ENCODE peak calls at places on chromosomes 5 and 9, in five cellular contexts. W, F, G, X and S are unnamed samples.

GRCh38 chr5:100430268-100430900 is 104.8 kb upstream of the FAM174A start:
- DNase-seq in G (peak), W (peak), F (peak), X (peak), S (peak)

GRCh38 chr5:88858392-88858791 is 24.6 kb downstream of the MEF2C start:
- DNase-seq in W (no peak), F (no peak), G (no peak), X (no peak), S (no peak)

GRCh38 chr5:1642621-1643061 is 118.9 kb upstream of the LPCAT1 start:
- DNase-seq in X (no peak), F (no peak), G (no peak), W (no peak), S (no peak)

GRCh38 chr5:76788362-76788761 is 30.5 kb upstream of the F2RL1 start:
- DNase-seq in X (no peak), W (no peak), G (peak), F (no peak), S (peak)

GRCh38 chr5:170632985-170633234 is 129.1 kb downstream of the KCNIP1 start:
- DNase-seq in F (no peak), W (peak), X (peak), G (no peak), S (no peak)

GRCh38 chr5:142857405-142857804 is 87.2 kb downstream of the ARHGAP26 start:
- DNase-seq in F (peak), W (no peak), X (no peak), G (no peak), S (peak)

GRCh38 chr5:115455241-115455640 is 89.3 kb downstream of the FEM1C start:
- DNase-seq in F (peak), G (no peak), W (no peak), X (peak), S (peak)

GRCh38 chr5:35736280-35736679 is 118.6 kb downstream of the SPEF2 start:
- DNase-seq in W (no peak), X (no peak), F (no peak), G (no peak), S (no peak)

GRCh38 chr5:160852049-160852448 is at the start of gene ATP10B:
- DNase-seq in G (no peak), W (no peak), F (no peak), X (no peak), S (no peak)

GRCh38 chr5:5688194-5688924 is 265.9 kb downstream of the ICE1 start:
- DNase-seq in G (no peak), F (no peak), W (no peak), X (no peak), S (no peak)

GRCh38 chr5:82538339-82539034 is 260.3 kb upstream of the RPS23 start:
- DNase-seq in X (no peak), G (no peak), F (no peak), W (no peak), S (peak)

GRCh38 chr5:1931590-1932138 is 48.9 kb upstream of the IRX4 start:
- DNase-seq in X (no peak), W (peak), G (no peak), F (no peak), S (no peak)

GRCh38 chr5:30808996-30809395 is 384.5 kb upstream of the CDH6 start:
- DNase-seq in G (no peak), F (no peak), X (peak), W (no peak), S (no peak)

GRCh38 chr5:172496671-172497371 is 42.5 kb upstream of the SH3PXD2B start:
- DNase-seq in W (peak), X (peak), F (no peak), G (no peak), S (peak)

GRCh38 chr5:145921211-145921610 is 15.2 kb upstream of the SH3RF2 start:
- DNase-seq in W (no peak), G (no peak), X (no peak), F (no peak), S (no peak)

GRCh38 chr5:3100921-3101551 is 349.6 kb upstream of the IRX2 start:
- DNase-seq in W (no peak), G (no peak), F (no peak), X (no peak), S (no peak)

GRCh38 chr9:116145036-116145435 is 8.6 kb upstream of the PAPPA start:
- DNase-seq in X (no peak), G (no peak), F (no peak), W (no peak), S (no peak)

GRCh38 chr9:106478312-106479099 is 384.5 kb upstream of the ZNF462 start:
- DNase-seq in W (no peak), F (no peak), X (no peak), G (no peak), S (no peak)

GRCh38 chr9:17777465-17777864 is 198.6 kb downstream of the SH3GL2 start:
- DNase-seq in W (no peak), X (no peak), F (no peak), G (no peak), S (no peak)

GRCh38 chr9:83472764-83473163 is 65.4 kb downstream of the FRMD3 start:
- DNase-seq in F (no peak), X (peak), W (no peak), G (no peak), S (no peak)

GRCh38 chr5:3740546-3741371 is 145.1 kb downstream of the IRX1 start:
- DNase-seq in G (no peak), W (no peak), F (peak), X (no peak), S (no peak)

GRCh38 chr9:133274236-133275104 is 531 bp downstream of the ABO start:
- DNase-seq in F (no peak), W (no peak), G (no peak), X (no peak), S (no peak)

GRCh38 chr5:112381521-112381920 is 37.6 kb downstream of the EPB41L4A start:
- DNase-seq in G (no peak), X (no peak), F (no peak), W (no peak), S (no peak)

GRCh38 chr9:27154923-27155322 is 45.9 kb downstream of the TEK start:
- DNase-seq in W (no peak), X (no peak), G (no peak), F (no peak), S (peak)

GRCh38 chr5:55771175-55771655 is 33.4 kb downstream of the DDX4 start:
- DNase-seq in W (no peak), X (no peak), G (no peak), F (no peak), S (no peak)

GRCh38 chr5:132747064-132747692 is at the start of gene CCNI2:
- DNase-seq in F (peak), G (no peak), X (peak), W (peak), S (peak)

GRCh38 chr5:978051-978450 is 30.6 kb upstream of the NKD2 start:
- DNase-seq in G (no peak), W (no peak), F (no peak), X (no peak), S (no peak)

GRCh38 chr5:154179846-154180710 is 10.5 kb upstream of the GALNT10 start:
- DNase-seq in F (peak), G (peak), W (no peak), X (peak), S (peak)

DNA sequence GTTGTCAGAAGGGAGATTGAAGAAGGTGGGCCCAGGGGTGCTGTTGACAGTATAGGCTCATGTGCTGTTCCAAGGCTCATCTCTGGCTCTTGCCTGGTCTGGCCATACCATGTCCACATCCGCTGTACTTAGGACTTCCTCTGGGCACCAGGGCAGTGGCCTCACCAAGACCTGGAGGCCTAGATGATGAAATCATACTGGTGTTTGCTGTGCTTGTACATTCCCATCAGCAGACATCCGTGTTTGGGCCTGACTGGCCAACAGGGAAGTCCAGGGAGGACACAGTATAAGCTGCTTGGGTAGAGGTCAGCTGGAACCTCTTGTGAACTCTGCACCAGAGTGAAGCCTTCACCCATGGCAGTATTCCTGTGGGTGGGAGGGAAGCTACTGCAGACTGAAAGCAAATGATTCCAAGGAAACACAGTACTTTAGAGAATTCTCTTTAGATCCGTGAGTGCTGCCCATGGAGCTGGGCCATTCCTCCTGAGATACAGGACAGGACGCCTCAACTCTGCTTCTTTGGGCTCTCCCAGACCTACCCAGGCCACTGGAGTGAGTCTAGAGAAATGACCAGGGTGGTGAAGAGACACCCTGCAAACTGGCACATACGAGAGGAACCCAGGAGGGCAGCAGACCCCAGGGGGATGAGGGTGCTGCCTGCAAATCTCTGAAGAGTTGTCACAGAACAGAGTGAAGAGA is 22.5 kb downstream of the POLR1E start:
- DNase-seq in W (no peak), G (peak), F (no peak), X (no peak), S (no peak)
- TF ChIP-seq POLR2A in W (no peak), G (no peak), F (no peak), X (no peak), S (no peak)

GRCh38 chr9:131972889-131973288 is 106.8 kb downstream of the MED27 start:
- DNase-seq in X (no peak), F (no peak), W (no peak), G (no peak), S (no peak)

GRCh38 chr9:131976157-131976740 is 103.4 kb downstream of the MED27 start:
- DNase-seq in X (peak), G (peak), F (no peak), W (no peak), S (no peak)

GRCh38 chr9:131981116-131981847 is 98.4 kb downstream of the MED27 start:
- DNase-seq in F (no peak), X (peak), W (no peak), G (no peak), S (peak)

GRCh38 chr9:131980267-131980916 is 99.3 kb downstream of the MED27 start:
- DNase-seq in X (no peak), W (no peak), F (no peak), G (no peak), S (no peak)

DNA sequence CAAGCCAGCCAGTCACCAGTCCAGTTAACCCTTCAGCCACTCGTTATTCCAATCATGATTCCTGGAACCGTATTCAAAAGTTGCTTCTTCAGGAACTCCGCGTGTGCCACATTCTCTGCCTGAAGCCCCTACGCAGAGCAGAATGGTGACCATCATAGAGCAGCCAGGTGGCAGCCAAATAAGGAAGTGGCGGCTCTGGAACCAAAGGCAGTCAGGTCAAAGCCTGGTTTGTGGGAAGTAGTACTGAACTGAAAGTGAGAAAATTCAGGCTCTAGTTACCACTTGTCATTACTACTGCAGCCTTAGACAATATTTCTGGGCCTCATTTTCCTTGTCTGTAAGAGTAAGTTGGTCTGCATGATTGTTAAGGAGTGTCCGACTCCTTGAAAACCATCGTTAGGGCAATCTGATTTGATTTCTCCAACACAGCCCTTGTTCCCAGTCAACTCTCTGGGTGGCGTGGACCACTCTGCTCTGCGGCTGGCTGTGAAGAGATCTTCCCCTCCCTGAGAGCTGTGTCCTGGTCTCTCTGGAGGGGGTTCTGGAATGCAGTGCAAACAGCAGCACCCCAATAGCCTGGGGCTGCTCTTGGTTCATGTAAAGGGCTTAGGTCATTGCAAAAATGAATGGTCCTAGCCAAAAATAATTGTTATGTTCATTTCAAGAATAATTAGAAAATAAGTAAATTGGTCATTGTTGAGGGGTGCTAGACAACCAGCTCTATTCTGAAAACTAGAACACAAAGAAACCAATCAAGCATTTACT is 102.4 kb downstream of the MED27 start:
- DNase-seq in G (no peak), F (no peak), W (no peak), X (peak), S (no peak)
- TF ChIP-seq MAX in G (no peak), F (no peak), W (no peak), X (no peak), S (no peak)

GRCh38 chr9:96417610-96418073 is 528 bp downstream of the ZNF367 start:
- DNase-seq in W (no peak), X (no peak), F (no peak), G (no peak), S (peak)

GRCh38 chr9:96419691-96419969 is 1.5 kb upstream of the ZNF367 start:
- DNase-seq in F (no peak), G (no peak), W (no peak), X (no peak), S (peak)

GRCh38 chr9:96418074-96418919 is at the start of gene ZNF367:
- DNase-seq in W (peak), F (peak), X (peak), G (peak), S (peak)

GRCh38 chr9:96418920-96419690 is 935 bp upstream of the ZNF367 start:
- DNase-seq in W (peak), X (peak), F (peak), G (peak), S (peak)

GRCh38 chr9:96417051-96417586 is 1.1 kb downstream of the ZNF367 start:
- DNase-seq in W (peak), F (peak), X (peak), G (peak), S (peak)
- TF ChIP-seq POLR2A in W (peak), F (peak), X (peak), G (peak), S (peak)

GRCh38 chr5:123476696-123477095 is 35.3 kb upstream of the CSNK1G3 start:
- DNase-seq in W (no peak), X (no peak), G (no peak), F (no peak), S (no peak)
- TF ChIP-seq MAX in W (no peak), X (no peak), G (no peak), F (no peak), S (no peak)

GRCh38 chr9:120418315-120418714 is 161.7 kb downstream of the CDK5RAP2 start:
- DNase-seq in G (no peak), X (no peak), F (no peak), W (no peak), S (no peak)

GRCh38 chr9:120423812-120424211 is 156.2 kb downstream of the CDK5RAP2 start:
- DNase-seq in X (no peak), W (no peak), G (no peak), F (no peak), S (no peak)

GRCh38 chr9:120424248-120424647 is 155.7 kb downstream of the CDK5RAP2 start:
- DNase-seq in X (no peak), G (no peak), F (no peak), W (no peak), S (no peak)
- TF ChIP-seq POLR2A in X (no peak), G (no peak), F (no peak), W (no peak), S (no peak)

GRCh38 chr9:110875275-110875674 is 163.0 kb downstream of the LPAR1 start:
- DNase-seq in W (peak), X (peak), G (no peak), F (no peak), S (no peak)
- TF ChIP-seq MAX in W (no peak), X (no peak), G (no peak), F (no peak), S (no peak)

GRCh38 chr5:149453618-149454415 is 74.7 kb upstream of the IL17B start:
- DNase-seq in G (no peak), F (no peak), W (no peak), X (no peak), S (no peak)

GRCh38 chr5:149455889-149456409 is 76.9 kb upstream of the IL17B start:
- DNase-seq in W (no peak), F (no peak), X (no peak), G (peak), S (no peak)

GRCh38 chr5:149459891-149460290 is 80.8 kb upstream of the IL17B start:
- DNase-seq in G (no peak), F (no peak), X (no peak), W (no peak), S (no peak)

GRCh38 chr5:149457393-149457763 is 78.3 kb upstream of the IL17B start:
- DNase-seq in F (no peak), X (no peak), W (no peak), G (no peak), S (no peak)

DNA sequence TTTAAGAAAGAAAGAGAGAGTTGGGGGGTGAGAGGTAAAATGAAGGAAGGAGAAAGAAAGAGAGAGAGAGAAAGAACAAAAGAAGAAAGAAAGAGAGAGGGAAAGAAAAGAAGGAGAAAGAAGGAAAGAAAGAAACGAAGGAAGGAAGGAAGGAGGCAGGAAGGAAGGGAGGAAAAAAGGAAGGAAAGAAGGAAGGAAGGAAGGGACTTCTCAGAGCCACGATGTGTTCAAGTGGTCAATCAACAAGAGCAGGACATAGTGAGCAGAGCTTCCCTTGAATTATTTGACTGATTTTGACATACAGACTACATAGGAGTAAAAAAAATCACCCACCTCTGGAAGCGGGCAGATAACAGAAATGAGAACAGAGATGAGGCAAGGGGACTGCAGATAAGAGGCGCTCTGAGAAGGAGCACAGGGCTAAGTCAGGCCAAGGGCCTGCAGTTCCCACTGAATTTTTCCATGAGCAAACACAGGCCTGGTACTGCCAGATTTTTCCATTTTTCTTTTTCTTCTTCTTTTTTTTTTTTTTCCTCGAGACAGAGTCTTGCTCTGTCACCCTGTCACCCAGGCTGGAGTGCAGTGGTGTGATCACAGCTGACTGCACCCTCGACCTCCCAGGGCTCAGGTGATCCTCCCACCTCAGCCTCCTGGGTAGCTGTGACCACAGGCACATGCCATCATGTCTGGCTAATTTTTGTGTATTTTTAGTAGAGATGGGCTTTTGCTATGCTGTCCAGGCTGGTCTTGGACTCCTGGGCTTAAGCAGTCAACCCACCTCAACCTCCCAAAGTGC is 77.7 kb upstream of the IL17B start:
- DNase-seq in W (no peak), X (no peak), F (no peak), G (no peak), S (no peak)
- TF ChIP-seq POLR2A in W (no peak), X (no peak), F (no peak), G (no peak), S (no peak)

GRCh38 chr9:114115645-114116044 is 16.6 kb upstream of the KIF12 start:
- DNase-seq in G (peak), F (no peak), X (no peak), W (no peak), S (no peak)

GRCh38 chr9:114116061-114116747 is 17.1 kb upstream of the KIF12 start:
- DNase-seq in W (no peak), G (no peak), X (no peak), F (no peak), S (no peak)

GRCh38 chr9:114112325-114112724 is 13.2 kb upstream of the KIF12 start:
- DNase-seq in W (no peak), G (no peak), F (no peak), X (no peak), S (no peak)

GRCh38 chr9:114112778-114113585 is 13.9 kb upstream of the KIF12 start:
- DNase-seq in W (no peak), X (no peak), F (peak), G (no peak), S (no peak)

GRCh38 chr9:114114364-114114763 is 15.3 kb upstream of the KIF12 start:
- DNase-seq in X (no peak), W (no peak), G (no peak), F (no peak), S (no peak)
- TF ChIP-seq MAX in X (no peak), W (no peak), G (no peak), F (no peak), S (no peak)

GRCh38 chr9:129036241-129036922 is at the start of gene MIGA2:
- DNase-seq in F (peak), W (peak), X (peak), G (peak), S (peak)
- TF ChIP-seq POLR2A in F (peak), W (no peak), X (peak), G (peak), S (peak)